ENCODE peak calls at places on chromosomes 13 and 19, in five cellular contexts. K is breast epithelium, H is Calu3, F is hepatocyte, D is heart left ventricle. E is an unnamed sample.

GRCh38 chr13:34153428-34154180 is 335.7 kb downstream of the RFC3 start:
- DNase-seq in H (peak), D (no peak), F (no peak), K (no peak), E (no peak)

GRCh38 chr19:18975011-18975410 is 34.0 kb upstream of the HOMER3 start:
- DNase-seq in D (no peak), F (no peak), K (no peak), H (no peak), E (no peak)

GRCh38 chr19:8519388-8519787 is 5.4 kb upstream of the ZNF414 start:
- DNase-seq in H (no peak), K (no peak), D (no peak), F (no peak), E (no peak)

GRCh38 chr19:17948474-17948966 is 15.7 kb downstream of the CCDC124 start:
- DNase-seq in K (no peak), D (no peak), F (no peak), H (no peak), E (no peak)

GRCh38 chr19:44850641-44851109 is 4.6 kb downstream of the NECTIN2 start:
- DNase-seq in H (no peak), F (no peak), K (no peak), D (peak), E (no peak)

GRCh38 chr19:50833117-50833801 is at the start of gene KLK15:
- DNase-seq in H (no peak), D (no peak), K (no peak), F (no peak), E (no peak)

GRCh38 chr13:30907167-30907761 is 1.2 kb downstream of the MEDAG start:
- DNase-seq in K (no peak), H (no peak), D (no peak), F (peak), E (no peak)

GRCh38 chr13:70896136-70896535 is 787.9 kb upstream of the KLHL1 start:
- DNase-seq in F (no peak), K (no peak), H (no peak), D (no peak), E (no peak)

GRCh38 chr13:78586706-78587105 is 16.6 kb downstream of the POU4F1 start:
- DNase-seq in D (no peak), K (no peak), H (no peak), F (no peak), E (no peak)

GRCh38 chr13:65789815-65790214 is 1440.3 kb downstream of the PCDH9 start:
- DNase-seq in F (no peak), K (no peak), H (no peak), D (no peak), E (no peak)

GRCh38 chr19:4295972-4296771 is 6.0 kb downstream of the TMIGD2 start:
- DNase-seq in H (no peak), K (no peak), D (no peak), F (no peak), E (no peak)

GRCh38 chr13:34638897-34639296 is 303.2 kb upstream of the NBEA start:
- DNase-seq in D (no peak), F (no peak), H (no peak), K (no peak), E (no peak)

GRCh38 chr13:51154029-51154555 is 43.0 kb upstream of the C13orf42 start:
- DNase-seq in F (no peak), K (no peak), D (no peak), H (no peak), E (no peak)

GRCh38 chr19:33382006-33382405 is 8.5 kb downstream of the CEBPG start:
- DNase-seq in D (no peak), K (no peak), F (no peak), H (no peak), E (no peak)

GRCh38 chr19:33724021-33724722 is 72.5 kb upstream of the KCTD15 start:
- DNase-seq in D (no peak), K (no peak), F (no peak), H (no peak), E (no peak)

GRCh38 chr13:107715496-107715895 is 499.8 kb downstream of the LIG4 start:
- DNase-seq in K (no peak), H (no peak), D (no peak), F (no peak), E (no peak)

GRCh38 chr13:51957377-51958216 is 53.7 kb downstream of the ATP7B start:
- DNase-seq in K (no peak), D (no peak), F (no peak), H (no peak), E (no peak)

GRCh38 chr19:49746206-49746958 is 16.7 kb downstream of the TSKS start:
- DNase-seq in D (peak), H (no peak), F (no peak), K (peak), E (no peak)

GRCh38 chr19:45446295-45446694 is 21.5 kb upstream of the FOSB start:
- DNase-seq in D (no peak), K (no peak), F (peak), H (peak), E (no peak)

GRCh38 chr19:1854542-1855039 is 6.3 kb upstream of the REXO1 start:
- DNase-seq in K (no peak), F (no peak), D (peak), H (no peak), E (no peak)

GRCh38 chr13:100658363-100658762 is 16.2 kb downstream of the TMTC4 start:
- DNase-seq in F (no peak), D (no peak), H (no peak), K (no peak), E (no peak)

GRCh38 chr13:104586010-104586746 is 1520.0 kb upstream of the SLC10A2 start:
- DNase-seq in F (peak), K (no peak), H (peak), D (no peak), E (no peak)

GRCh38 chr19:4057913-4058695 is 8.6 kb downstream of the ZBTB7A start:
- DNase-seq in D (peak), H (peak), F (peak), K (peak), E (no peak)

GRCh38 chr19:58346961-58347929 is 6.0 kb downstream of the A1BG start:
- DNase-seq in K (peak), F (peak), H (no peak), D (peak), E (no peak)

GRCh38 chr13:111413407-111414187 is 93.2 kb downstream of the TEX29 start:
- DNase-seq in F (no peak), K (no peak), D (no peak), H (no peak), E (no peak)

GRCh38 chr13:111414341-111414740 is 93.9 kb downstream of the TEX29 start:
- DNase-seq in H (no peak), D (no peak), F (no peak), K (no peak), E (no peak)

GRCh38 chr13:111418101-111418500 is 97.7 kb downstream of the TEX29 start:
- DNase-seq in H (no peak), D (no peak), K (no peak), F (no peak), E (no peak)

GRCh38 chr13:111415216-111415615 is 94.8 kb downstream of the TEX29 start:
- DNase-seq in H (no peak), D (no peak), F (no peak), K (no peak), E (no peak)

GRCh38 chr13:111415765-111416164 is 95.3 kb downstream of the TEX29 start:
- DNase-seq in D (no peak), H (no peak), K (no peak), F (no peak), E (no peak)
- TF ChIP-seq CTCF in D (no peak), H (no peak), K (no peak), F (no peak), E (no peak)

DNA sequence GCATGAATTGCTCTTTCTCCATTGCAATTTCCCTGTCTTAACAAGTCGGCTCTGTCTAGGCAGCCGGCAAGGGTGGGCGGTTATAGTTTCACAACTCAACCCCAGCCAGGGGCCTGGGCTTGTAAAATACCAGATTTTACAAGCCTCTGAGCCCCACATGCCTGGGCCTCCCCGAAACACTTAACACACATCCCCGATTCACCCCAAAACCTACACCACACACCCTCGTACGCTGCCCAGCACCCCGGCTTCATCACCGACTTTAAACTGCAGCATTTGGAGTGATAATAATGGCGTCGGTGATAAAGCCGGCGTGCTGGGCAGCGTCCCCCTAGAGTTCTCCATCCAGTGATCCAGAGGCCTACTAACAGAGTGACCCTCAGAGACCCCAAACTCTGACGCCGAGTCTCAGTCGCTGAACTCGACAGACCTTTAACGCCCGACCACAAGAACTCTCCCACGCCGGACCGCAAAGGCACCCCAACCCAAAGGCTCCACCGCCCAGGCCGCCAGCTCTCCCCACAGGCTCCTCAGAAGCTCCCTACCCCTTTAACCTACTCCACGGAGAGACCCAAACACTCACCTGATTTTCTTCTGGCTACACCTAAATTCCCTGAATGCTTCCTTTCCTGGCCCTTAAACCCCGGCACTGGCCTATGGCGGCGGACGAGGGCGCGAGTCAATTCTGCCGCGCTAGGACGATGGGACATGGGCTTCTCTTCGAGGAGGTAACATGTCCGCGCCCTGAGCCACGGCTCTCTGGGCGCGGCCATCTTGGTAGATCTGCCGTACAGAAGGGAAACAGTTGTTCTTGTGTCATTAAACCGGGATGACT is at the start of gene ZNF649:
- DNase-seq in H (peak), D (peak), F (peak), K (peak), E (peak)
- TF ChIP-seq CTCF in H (no peak), D (peak), F (no peak), K (no peak), E (no peak)

GRCh38 chr13:62212246-62212645 is 796.6 kb upstream of the PCDH20 start:
- DNase-seq in D (no peak), K (no peak), F (no peak), H (no peak), E (no peak)

GRCh38 chr13:62210951-62211350 is 795.3 kb upstream of the PCDH20 start:
- DNase-seq in F (no peak), D (no peak), H (no peak), K (no peak), E (no peak)

GRCh38 chr13:62205273-62205672 is 789.6 kb upstream of the PCDH20 start:
- DNase-seq in F (no peak), D (no peak), K (no peak), H (no peak), E (no peak)

GRCh38 chr13:62207388-62207787 is 791.7 kb upstream of the PCDH20 start:
- DNase-seq in D (no peak), F (no peak), H (no peak), K (no peak), E (no peak)

GRCh38 chr13:62209539-62209938 is 793.9 kb upstream of the PCDH20 start:
- DNase-seq in F (no peak), K (no peak), H (no peak), D (no peak), E (no peak)
- TF ChIP-seq CTCF in F (no peak), K (no peak), H (no peak), D (no peak), E (no peak)

GRCh38 chr13:63044617-63045016 is 1629.0 kb upstream of the PCDH20 start:
- DNase-seq in D (no peak), F (no peak), K (no peak), H (no peak), E (no peak)

DNA sequence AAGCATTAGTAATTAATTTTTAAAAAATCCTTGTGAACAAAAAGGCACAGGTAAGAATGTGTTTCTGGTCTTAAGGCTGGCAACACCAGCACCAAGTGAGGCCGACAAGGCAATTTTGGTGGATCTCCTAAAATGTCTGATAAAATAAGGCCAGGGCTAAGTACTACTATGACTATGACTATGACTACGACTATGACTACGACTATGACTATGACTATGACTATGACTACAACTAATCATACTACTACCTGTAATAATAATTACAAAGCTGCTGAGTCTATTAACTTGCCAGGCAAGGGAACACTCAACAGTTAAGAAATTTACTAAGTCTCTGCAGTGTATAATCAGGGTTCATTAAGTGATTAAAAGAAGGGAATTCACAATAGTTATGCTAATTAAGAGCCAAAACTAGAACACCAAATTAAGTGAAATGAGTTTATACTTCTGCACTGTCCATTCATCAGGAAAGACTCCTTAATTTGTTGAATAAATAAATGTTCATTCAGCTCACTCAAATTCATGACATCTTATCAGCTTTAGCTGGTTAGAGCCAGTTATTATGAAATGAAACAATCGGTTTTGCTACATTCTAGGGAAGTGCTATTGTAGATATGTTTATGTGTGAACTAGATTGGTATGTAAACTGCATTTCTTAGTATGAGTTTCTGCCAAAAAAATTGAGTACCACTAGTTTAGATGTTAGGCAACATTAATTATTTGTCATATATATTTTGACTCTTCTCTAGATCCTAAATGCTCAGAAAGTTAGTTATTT is 1626.2 kb upstream of the PCDH20 start:
- DNase-seq in D (no peak), F (no peak), H (no peak), K (no peak), E (no peak)
- TF ChIP-seq CTCF in D (no peak), F (no peak), H (no peak), K (no peak), E (no peak)

GRCh38 chr19:5821521-5822180 is 16.8 kb downstream of the NRTN start:
- DNase-seq in F (no peak), D (no peak), H (no peak), K (no peak), E (no peak)

GRCh38 chr19:5824791-5825577 is 14.5 kb downstream of the FUT6 start:
- DNase-seq in H (no peak), K (no peak), F (no peak), D (no peak), E (no peak)

GRCh38 chr19:5822181-5822844 is 17.2 kb downstream of the FUT6 start:
- DNase-seq in F (no peak), H (no peak), K (no peak), D (no peak), E (no peak)

GRCh38 chr19:5820785-5821184 is 15.9 kb downstream of the NRTN start:
- DNase-seq in D (no peak), H (no peak), K (no peak), F (no peak), E (no peak)

GRCh38 chr19:5823579-5824281 is 15.8 kb downstream of the FUT6 start:
- DNase-seq in K (no peak), H (peak), F (no peak), D (no peak), E (no peak)
- TF ChIP-seq CTCF in K (no peak), H (peak), F (peak), D (no peak), E (peak)

E was measured in type B pancreatic cell.